ENCODE peak calls at places on chromosomes 12 and 14, in ten cellular contexts. B is left ventricle myocardium inferior, H is lower lobe of right lung, D is A549, W is mucosa of descending colon, S is esophagus muscularis mucosa, N is thyroid gland, K is right lobe of liver, X is iPS DF 6.9, L is tibial nerve. F is an unnamed sample.
A peak's percentile ranks its signal among the peaks of the same experiment; 100 is the strongest.

GRCh38 chr12:94098466-94098865 is 49.9 kb upstream of the PLXNC1 start:
- DNase-seq in L (no peak), X (no peak), H (no peak), W (no peak), K (no peak), N (no peak), S (no peak), B (no peak), D (no peak), F (no peak)

GRCh38 chr14:92783813-92784431 is 10.2 kb upstream of the GOLGA5 start:
- DNase-seq in H (no peak), B (no peak), S (no peak), D (peak; percentile 70), K (no peak), N (no peak), W (peak; percentile 86), X (no peak), L (no peak), F (peak; percentile 60)

GRCh38 chr12:13128291-13129000 is 25.0 kb upstream of the GSG1 start:
- DNase-seq in S (no peak), W (no peak), X (no peak), L (no peak), H (no peak), D (no peak), B (no peak), K (no peak), N (no peak), F (no peak)

GRCh38 chr12:121826318-121826954 is 22.6 kb downstream of the SETD1B start:
- DNase-seq in D (no peak), H (no peak), S (no peak), W (no peak), N (no peak), K (no peak), X (no peak), L (no peak), B (no peak), F (no peak)

GRCh38 chr12:115960868-115961802 is 316.4 kb downstream of the MED13L start:
- DNase-seq in L (no peak), W (no peak), S (no peak), N (peak; percentile 70), X (no peak), K (no peak), H (no peak), D (no peak), B (no peak), F (no peak)

GRCh38 chr14:90426663-90427062 is 29.8 kb downstream of the CALM1 start:
- DNase-seq in H (no peak), S (no peak), K (no peak), L (no peak), N (peak; percentile 66), D (no peak), X (no peak), W (peak; percentile 48), B (peak; percentile 60), F (no peak)

GRCh38 chr14:72472845-72473244 is 421.1 kb downstream of the DPF3 start:
- DNase-seq in N (no peak), L (no peak), H (no peak), W (no peak), K (no peak), S (no peak), X (no peak), B (no peak), D (peak; percentile 19), F (no peak)

GRCh38 chr14:68817513-68818212 is 24.8 kb upstream of the ZFP36L1 start:
- DNase-seq in S (no peak), H (no peak), B (no peak), W (no peak), N (no peak), D (no peak), L (no peak), K (no peak), X (no peak), F (no peak)

GRCh38 chr14:51533877-51534553 is 117.7 kb upstream of the FRMD6 start:
- DNase-seq in X (no peak), H (no peak), N (no peak), S (no peak), K (no peak), W (no peak), D (no peak), L (no peak), B (no peak), F (no peak)

GRCh38 chr12:62438098-62438692 is 28.4 kb upstream of the MON2 start:
- DNase-seq in K (no peak), X (peak; percentile 37), W (peak; percentile 88), N (peak; percentile 50), S (no peak), H (no peak), L (no peak), B (no peak), D (peak; percentile 69), F (peak; percentile 33)

GRCh38 chr12:562634-563033 is 100.6 kb downstream of the NINJ2 start:
- DNase-seq in W (no peak), X (no peak), S (no peak), B (no peak), K (no peak), D (no peak), H (no peak), N (no peak), L (no peak), F (no peak)

GRCh38 chr12:42336286-42336685 is 10.3 kb downstream of the PPHLN1 start:
- DNase-seq in D (no peak), S (no peak), H (no peak), X (no peak), W (no peak), N (no peak), B (no peak), L (no peak), K (no peak), F (no peak)

GRCh38 chr12:25321772-25322171 is 71.0 kb upstream of the KRAS start:
- DNase-seq in K (no peak), D (no peak), W (no peak), B (no peak), X (no peak), H (no peak), S (no peak), L (no peak), N (no peak), F (no peak)

GRCh38 chr12:25322351-25322750 is 71.6 kb upstream of the KRAS start:
- DNase-seq in K (no peak), S (no peak), X (no peak), D (no peak), B (no peak), L (no peak), W (no peak), N (no peak), H (no peak), F (no peak)

GRCh38 chr12:25324861-25325260 is 74.1 kb upstream of the KRAS start:
- DNase-seq in H (no peak), D (no peak), W (no peak), L (no peak), K (no peak), N (no peak), X (no peak), S (no peak), B (no peak), F (no peak)

GRCh38 chr12:25323774-25324086 is 73.0 kb upstream of the KRAS start:
- DNase-seq in B (no peak), X (no peak), W (no peak), L (no peak), K (no peak), N (no peak), S (no peak), H (no peak), D (no peak), F (no peak)

DNA sequence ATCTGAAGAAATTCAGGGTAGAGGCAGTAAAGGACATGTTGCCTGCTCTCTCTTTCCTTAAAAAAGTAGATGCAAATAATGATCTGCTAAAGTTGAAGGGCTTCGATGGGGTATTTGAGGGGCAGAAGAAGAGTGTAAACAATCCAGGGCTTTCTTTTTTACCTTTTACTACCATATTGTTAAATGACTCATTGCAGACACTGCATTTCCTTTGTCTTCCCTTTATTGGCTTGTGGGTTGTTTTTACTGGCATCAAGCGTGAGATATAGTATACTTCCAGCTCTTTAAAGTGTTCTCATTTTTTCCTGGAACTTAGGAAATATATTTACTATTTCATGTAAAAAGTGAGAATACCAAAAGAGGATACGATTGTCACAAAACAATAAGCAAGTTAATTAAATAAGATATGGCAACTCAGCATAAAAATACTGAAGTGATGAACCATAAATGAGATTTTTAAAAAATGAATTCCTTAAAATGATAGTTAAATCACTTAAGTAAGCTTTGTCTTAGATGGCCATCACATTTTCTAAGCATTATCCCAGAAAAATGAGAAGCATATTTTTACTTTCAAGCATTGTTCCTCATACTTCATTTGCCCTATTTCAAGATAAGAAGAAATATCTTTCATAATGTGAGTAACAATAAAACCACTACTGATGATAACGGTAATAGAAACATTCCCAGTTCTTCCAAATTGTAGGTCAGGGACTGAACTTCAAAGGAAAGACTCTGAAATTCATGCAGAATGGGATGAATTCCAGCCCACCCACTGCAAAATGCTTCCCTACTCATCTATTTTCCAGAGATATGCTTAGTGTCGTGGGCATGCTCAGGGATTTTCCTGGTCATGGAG is 72.4 kb upstream of the KRAS start:
- DNase-seq in H (no peak), N (no peak), D (no peak), L (no peak), K (no peak), W (no peak), S (no peak), X (no peak), B (no peak), F (no peak)
- H3K4me3 ChIP-seq in H (no peak overlapping the region), N (no peak overlapping the region), D (no peak overlapping the region), L (no peak overlapping the region), K (no peak overlapping the region), W (no peak overlapping the region), S (no peak overlapping the region), X (no peak overlapping the region), B (no peak overlapping the region), F (no peak overlapping the region)

DNA sequence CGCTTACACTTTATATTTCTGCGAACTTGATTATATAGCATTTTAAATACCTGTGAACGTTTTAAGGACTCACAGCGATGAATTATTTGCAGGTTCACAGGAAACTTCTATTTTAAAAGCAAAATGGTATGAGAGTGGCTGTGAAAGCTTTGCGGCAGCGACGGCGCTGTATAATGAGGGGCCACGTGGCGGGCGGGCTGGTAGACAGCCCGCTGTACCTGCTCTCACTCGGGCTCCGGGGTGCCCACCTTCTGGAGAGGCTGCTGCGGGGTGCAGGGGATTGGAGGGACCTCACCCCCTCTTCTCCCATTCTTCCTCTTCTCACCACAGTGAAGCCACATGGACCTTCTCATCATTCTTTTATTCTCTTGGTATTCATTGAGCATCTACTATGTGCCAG is 164.2 kb upstream of the MYL2 start:
- DNase-seq in N (no peak), L (no peak), X (no peak), K (no peak), D (no peak), S (no peak), W (no peak), H (no peak), B (no peak), F (no peak)
- H3K4me1 ChIP-seq in N (no peaks in the 10 kb centered on the region), L (no peaks in the 10 kb centered on the region), X (peaks cover 2% of the 10 kb centered on the region), K (no peaks in the 10 kb centered on the region), D (no peaks in the 10 kb centered on the region), S (no peaks in the 10 kb centered on the region), W (no peaks in the 10 kb centered on the region), H (no peaks in the 10 kb centered on the region), B (no peaks in the 10 kb centered on the region), F (no peaks in the 10 kb centered on the region)

GRCh38 chr12:118189761-118190181 is 53.8 kb downstream of the PEBP1 start:
- DNase-seq in H (no peak), B (peak; percentile 19), L (no peak), D (no peak), W (no peak), S (no peak), X (peak; percentile 27), N (peak; percentile 13), K (no peak), F (no peak)
- H3K4me3 ChIP-seq in H (peak overlapping the region; percentile 37), B (peak overlapping the region; percentile 68), L (peak overlapping the region; percentile 44), D (no peak overlapping the region), W (no peak overlapping the region), S (peak overlapping the region; percentile 61), X (no peak overlapping the region), N (no peak overlapping the region), K (no peak overlapping the region), F (peak overlapping the region; percentile 1)

GRCh38 chr14:34982421-34983147 is at the start of gene SRP54:
- DNase-seq in S (peak; percentile 99), H (peak; percentile 99), W (peak; percentile 99), X (peak; percentile 98), K (peak; percentile 100), L (peak; percentile 95), B (peak; percentile 97), N (peak; percentile 100), D (peak; percentile 99), F (peak; percentile 87)
- H3K4me1 ChIP-seq in S (peaks cover 45% of the 10 kb centered on the region), H (peaks cover 55% of the 10 kb centered on the region), W (peaks cover 24% of the 10 kb centered on the region), X (peaks cover 2% of the 10 kb centered on the region), K (no peaks in the 10 kb centered on the region), L (peaks cover 30% of the 10 kb centered on the region), B (peaks cover 53% of the 10 kb centered on the region), N (peaks cover 24% of the 10 kb centered on the region), D (peaks cover 19% of the 10 kb centered on the region), F (peaks cover 15% of the 10 kb centered on the region)

F was measured in Panc1.